ENCODE peak calls at places on chromosomes 6 and 20, in ten cellular contexts. W, A, G, C, B, E, F, I, Q and H are unnamed samples.

GRCh38 chr6:157019115-157019628 is 242.0 kb downstream of the ARID1B start:
- DNase-seq in I (peak; percentile 22), C (no peak), E (no peak), B (no peak), G (no peak), A (no peak), F (no peak), W (no peak), Q (peak; percentile 38), H (peak; percentile 50)

GRCh38 chr6:11368264-11368663 is 135.8 kb upstream of the NEDD9 start:
- DNase-seq in G (no peak), W (peak; percentile 50), B (no peak), I (no peak), E (peak; percentile 56), A (no peak), Q (no peak), C (peak; percentile 36), F (no peak), H (no peak)

GRCh38 chr6:392441-393390 is 1.2 kb downstream of the IRF4 start:
- DNase-seq in A (no peak), I (no peak), F (no peak), B (no peak), W (no peak), Q (no peak), G (no peak), E (peak; percentile 6), C (peak; percentile 3), H (no peak)

GRCh38 chr6:150720774-150721233 is 121.1 kb downstream of the PLEKHG1 start:
- DNase-seq in A (no peak), Q (peak; percentile 87), G (no peak), E (peak; percentile 94), W (peak; percentile 99), I (peak; percentile 16), C (peak; percentile 17), F (no peak), B (no peak), H (no peak)

GRCh38 chr6:1382331-1382882 is 7.0 kb upstream of the FOXF2 start:
- DNase-seq in C (no peak), B (no peak), Q (no peak), G (no peak), F (no peak), I (no peak), E (no peak), W (no peak), A (no peak), H (no peak)

GRCh38 chr20:33372993-33373441 is 28.3 kb downstream of the CDK5RAP1 start:
- DNase-seq in E (peak; percentile 10), Q (no peak), B (no peak), W (peak; percentile 79), F (no peak), I (peak; percentile 54), G (no peak), C (peak; percentile 38), A (no peak), H (peak; percentile 41)

GRCh38 chr6:1129141-1129540 is 182.8 kb upstream of the FOXQ1 start:
- DNase-seq in B (peak; percentile 55), A (no peak), C (no peak), W (peak; percentile 17), Q (no peak), I (peak; percentile 92), E (peak; percentile 14), G (no peak), F (no peak), H (no peak)

GRCh38 chr6:14429396-14429795 is 311.8 kb downstream of the CD83 start:
- DNase-seq in G (no peak), B (no peak), Q (no peak), A (no peak), C (no peak), I (no peak), E (no peak), F (no peak), W (no peak), H (no peak)

GRCh38 chr20:50425076-50425475 is 85.1 kb upstream of the PTPN1 start:
- DNase-seq in I (no peak), W (no peak), G (no peak), F (peak; percentile 42), A (no peak), C (no peak), E (no peak), Q (peak; percentile 18), B (no peak), H (no peak)

GRCh38 chr6:24052632-24053031 is 73.4 kb upstream of the NRSN1 start:
- DNase-seq in I (no peak), G (no peak), W (no peak), F (no peak), A (no peak), Q (no peak), B (no peak), E (peak; percentile 2), C (no peak), H (no peak)

GRCh38 chr6:129646140-129646569 is 63.8 kb downstream of the ARHGAP18 start:
- DNase-seq in C (no peak), W (no peak), A (no peak), F (no peak), I (no peak), Q (no peak), G (no peak), E (no peak), B (no peak), H (no peak)

GRCh38 chr6:129643968-129644367 is 66.0 kb downstream of the ARHGAP18 start:
- DNase-seq in F (no peak), C (peak; percentile 25), G (no peak), Q (no peak), I (no peak), E (peak; percentile 29), B (no peak), A (no peak), W (peak; percentile 62), H (no peak)

GRCh38 chr6:129645371-129646139 is 64.4 kb downstream of the ARHGAP18 start:
- DNase-seq in E (peak; percentile 26), I (peak; percentile 34), C (peak; percentile 37), Q (no peak), A (no peak), G (no peak), F (no peak), W (no peak), B (no peak), H (peak; percentile 50)

GRCh38 chr6:129646617-129647016 is 63.4 kb downstream of the ARHGAP18 start:
- DNase-seq in E (no peak), I (peak; percentile 36), Q (peak; percentile 82), G (no peak), F (no peak), C (peak; percentile 45), B (no peak), A (no peak), W (no peak), H (peak; percentile 66)

DNA sequence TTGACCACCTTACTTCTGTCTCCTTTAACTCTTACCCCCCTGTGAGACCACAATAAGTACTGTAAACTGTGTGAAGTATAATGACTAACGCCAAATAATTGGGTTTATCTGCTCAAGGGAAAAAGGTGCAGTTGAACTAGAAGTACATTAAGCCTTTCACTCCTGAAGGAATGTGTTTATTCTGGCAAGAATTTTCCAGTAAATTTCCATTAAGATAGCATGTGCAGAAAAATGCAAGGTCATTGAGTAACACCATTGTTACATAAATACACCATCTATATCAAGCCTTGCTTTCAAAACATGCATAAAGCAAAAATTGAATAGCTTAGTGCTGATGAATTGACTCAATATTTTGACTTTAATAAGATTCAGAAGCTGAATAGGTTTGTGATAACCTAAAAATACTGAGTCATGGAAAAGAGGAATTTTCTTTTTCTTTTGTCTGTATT is 65.4 kb downstream of the ARHGAP18 start:
- DNase-seq in G (no peak), F (no peak), W (peak; percentile 50), I (peak; percentile 78), C (peak; percentile 76), B (no peak), E (peak; percentile 92), A (no peak), Q (no peak), H (peak; percentile 86)
- H3K4me3 ChIP-seq in G (no peak overlapping the region), F (no peak overlapping the region), W (no peak overlapping the region), I (no peak overlapping the region), C (no peak overlapping the region), B (no peak overlapping the region), E (no peak overlapping the region), A (no peak overlapping the region), Q (no peak overlapping the region), H (peak overlapping the region; percentile 10)

DNA sequence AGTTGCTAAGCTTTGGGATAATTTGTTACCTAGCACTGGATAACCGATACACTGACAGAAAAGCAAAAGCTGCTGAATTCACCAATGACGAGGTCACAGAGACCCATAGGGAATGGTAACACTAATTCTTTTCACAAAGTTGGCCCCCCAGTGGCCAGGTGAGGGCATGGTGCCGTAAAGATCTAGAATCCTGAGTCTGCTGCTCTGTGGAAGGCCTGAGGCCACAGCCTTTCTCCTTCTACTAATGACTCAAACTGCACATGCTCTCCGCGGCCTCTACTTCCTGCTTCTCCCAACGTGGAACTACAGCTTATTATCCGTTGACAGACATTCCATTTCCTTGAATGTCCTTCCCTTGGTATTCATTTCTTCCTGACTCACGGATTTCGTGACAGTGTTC is 127.1 kb downstream of the OPRM1 start:
- DNase-seq in F (no peak), Q (no peak), W (no peak), A (no peak), G (no peak), I (no peak), E (no peak), C (no peak), B (no peak), H (no peak)
- TF ChIP-seq CTCF in F (no peak), Q (peak; percentile 13), W (peak; percentile 7), A (no peak), G (peak; percentile 20), I (no peak), E (no peak), C (no peak), B (no peak), H (no peak)

GRCh38 chr20:51542894-51543788 is 622 bp upstream of the NFATC2 start:
- DNase-seq in W (no peak), B (no peak), A (peak; percentile 13), C (no peak), I (no peak), Q (no peak), F (no peak), E (no peak), G (no peak), H (no peak)
- H3K4me3 ChIP-seq in W (no peak overlapping the region), B (peak overlapping the region; percentile 38), A (no peak overlapping the region), C (no peak overlapping the region), I (no peak overlapping the region), Q (no peak overlapping the region), F (peak overlapping the region; percentile 50), E (no peak overlapping the region), G (peak overlapping the region; percentile 20), H (no peak overlapping the region)

GRCh38 chr20:60362531-60362930 is 404.3 kb downstream of the CDH26 start:
- DNase-seq in I (no peak), A (no peak), C (no peak), F (no peak), E (peak; percentile 8), W (no peak), Q (no peak), G (no peak), B (no peak), H (no peak)

GRCh38 chr20:60363698-60364097 is 405.5 kb downstream of the CDH26 start:
- DNase-seq in W (no peak), A (no peak), E (no peak), G (no peak), F (no peak), C (no peak), Q (no peak), B (no peak), I (no peak), H (no peak)

GRCh38 chr20:60361761-60362410 is 403.7 kb downstream of the CDH26 start:
- DNase-seq in G (no peak), W (no peak), E (no peak), A (no peak), F (no peak), C (no peak), I (no peak), B (no peak), Q (no peak), H (no peak)

GRCh38 chr20:60365882-60366281 is 407.7 kb downstream of the CDH26 start:
- DNase-seq in C (no peak), A (no peak), G (no peak), B (no peak), I (no peak), E (no peak), Q (no peak), F (no peak), W (no peak), H (no peak)

GRCh38 chr20:60365063-60365640 is 406.9 kb downstream of the CDH26 start:
- DNase-seq in E (no peak), C (no peak), I (no peak), Q (no peak), W (no peak), G (no peak), A (no peak), B (no peak), F (no peak), H (no peak)
- TF ChIP-seq CTCF in E (no peak), C (no peak), I (peak; percentile 15), Q (no peak), W (peak; percentile 40), G (no peak), A (no peak), B (no peak), F (no peak), H (no peak)